ENCODE peak calls at places on chromosomes 6 and 20, in six cellular contexts. I, C, D, J, P and G are unnamed samples.

GRCh38 chr20:10540636-10541493 is 105.8 kb downstream of the SLX4IP start:
- DNase-seq in I (no peak), P (no peak), J (no peak), D (peak), C (no peak), G (peak)

GRCh38 chr6:32086661-32087573 is 22.2 kb downstream of the TNXB start:
- DNase-seq in J (peak), P (no peak), C (peak), D (peak), I (no peak), G (no peak)

GRCh38 chr6:317068-317451 is 24.8 kb downstream of the DUSP22 start:
- DNase-seq in D (no peak), I (no peak), C (no peak), P (no peak), J (no peak), G (no peak)

GRCh38 chr6:132490024-132490423 is 22.9 kb downstream of the STX7 start:
- DNase-seq in I (no peak), P (no peak), D (no peak), C (no peak), J (no peak), G (no peak)

GRCh38 chr20:34943808-34944568 is 11.6 kb downstream of the GSS start:
- DNase-seq in P (no peak), I (no peak), J (no peak), D (no peak), C (no peak), G (no peak)

GRCh38 chr6:37818536-37819176 is 871 bp upstream of the ZFAND3 start:
- DNase-seq in I (peak), P (peak), D (peak), J (no peak), C (peak), G (peak)

GRCh38 chr6:1945235-1945832 is 300.1 kb downstream of the GMDS start:
- DNase-seq in I (no peak), C (no peak), D (no peak), J (no peak), P (no peak), G (no peak)

GRCh38 chr6:156474507-156475120 is 302.6 kb upstream of the ARID1B start:
- DNase-seq in J (no peak), P (no peak), D (no peak), I (no peak), C (no peak), G (no peak)

GRCh38 chr6:28172006-28172405 is 30.3 kb downstream of the ZKSCAN8 start:
- DNase-seq in I (no peak), D (no peak), J (no peak), P (no peak), C (no peak), G (no peak)

GRCh38 chr6:142886431-142887170 is 58.4 kb downstream of the HIVEP2 start:
- DNase-seq in J (peak), P (no peak), C (no peak), I (no peak), D (peak), G (peak)

GRCh38 chr20:31608256-31608980 is 3.3 kb downstream of the ID1 start:
- DNase-seq in J (no peak), D (peak), C (peak), P (peak), I (peak), G (no peak)

GRCh38 chr6:127343753-127344659 is 597 bp upstream of the ECHDC1 start:
- DNase-seq in C (no peak), I (peak), J (no peak), D (peak), P (peak), G (no peak)

GRCh38 chr6:27161946-27162603 is 85.4 kb upstream of the PRSS16 start:
- DNase-seq in P (peak), C (peak), D (peak), I (peak), J (no peak), G (peak)

GRCh38 chr20:58141971-58142842 is 86.2 kb downstream of the ANKRD60 start:
- DNase-seq in D (no peak), J (no peak), C (no peak), P (no peak), I (no peak), G (no peak)

GRCh38 chr6:111503660-111504059 is 20.6 kb upstream of the REV3L start:
- DNase-seq in C (no peak), I (peak), D (peak), P (no peak), J (no peak), G (no peak)

GRCh38 chr20:57480444-57481152 is 44.3 kb downstream of the CTCFL start:
- DNase-seq in P (no peak), J (peak), D (no peak), I (no peak), C (no peak), G (no peak)

GRCh38 chr20:56797023-56797422 is 167.9 kb downstream of the TFAP2C start:
- DNase-seq in P (no peak), C (no peak), D (no peak), I (no peak), J (no peak), G (no peak)

GRCh38 chr6:142421285-142422202 is 119.7 kb downstream of the ADGRG6 start:
- DNase-seq in C (no peak), J (no peak), P (no peak), D (no peak), I (no peak), G (no peak)

GRCh38 chr6:131602913-131603312 is 25.1 kb downstream of the MED23 start:
- DNase-seq in I (no peak), D (no peak), C (no peak), J (no peak), P (no peak), G (no peak)

GRCh38 chr20:2692886-2693285 is 306 bp downstream of the EBF4 start:
- DNase-seq in I (no peak), C (no peak), D (no peak), J (no peak), P (no peak), G (no peak)

GRCh38 chr6:20319520-20320357 is 81.9 kb upstream of the E2F3 start:
- DNase-seq in I (no peak), D (no peak), P (no peak), J (peak), C (no peak), G (peak)

GRCh38 chr6:106913111-106913510 is 61.4 kb downstream of the CD24 start:
- DNase-seq in I (no peak), D (no peak), P (no peak), C (no peak), J (no peak), G (no peak)

GRCh38 chr6:144581807-144582537 is 296.8 kb downstream of the UTRN start:
- DNase-seq in I (peak), D (peak), J (no peak), P (peak), C (no peak), G (peak)

GRCh38 chr6:151502499-151502898 is 8.7 kb downstream of the CCDC170 start:
- DNase-seq in D (no peak), I (no peak), P (no peak), C (no peak), J (no peak), G (no peak)

DNA sequence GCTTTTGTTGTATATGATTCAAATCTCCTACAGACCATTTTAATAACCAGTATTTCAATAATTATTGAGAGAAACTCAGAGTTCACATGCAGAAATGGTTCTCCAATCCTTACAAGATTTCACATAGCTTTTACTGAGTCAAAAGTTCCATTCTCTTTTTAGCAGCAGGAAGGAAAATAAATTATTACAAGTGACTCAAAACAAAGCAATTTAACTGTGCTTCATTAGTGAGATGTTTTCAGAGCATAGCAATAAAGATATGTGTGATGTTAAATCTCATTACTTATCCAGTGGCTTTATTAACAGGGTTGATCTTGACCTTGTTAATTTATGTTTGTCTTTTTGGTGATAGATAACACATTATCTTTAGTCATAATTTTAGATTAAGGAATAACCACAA is 22.0 kb downstream of the KIF13A start:
- DNase-seq in P (no peak), J (no peak), C (no peak), I (no peak), D (no peak), G (no peak)
- TF ChIP-seq POLR2AphosphoS5 in P (no peak), J (no peak), C (no peak), I (no peak), D (no peak), G (no peak)

DNA sequence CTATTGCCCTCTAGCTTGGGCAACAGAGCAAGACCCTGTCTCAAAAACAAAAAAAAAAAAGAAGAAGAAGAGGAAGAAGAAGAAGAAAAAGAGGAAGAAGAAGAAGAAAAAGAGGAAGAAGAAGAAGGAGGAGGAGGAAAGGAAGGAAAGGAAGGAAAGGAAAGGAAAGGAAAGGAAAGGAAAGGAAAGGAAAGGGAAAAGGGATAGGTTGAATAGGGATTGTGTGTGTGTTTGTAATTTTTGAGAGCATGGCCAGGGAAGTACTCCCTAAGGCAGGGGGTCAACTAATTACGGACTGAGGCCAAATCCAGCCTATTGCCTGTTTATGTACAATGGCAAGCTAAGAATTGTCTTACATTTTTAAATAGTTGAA is 43.1 kb upstream of the ZNF217 start:
- DNase-seq in P (no peak), D (no peak), J (no peak), C (no peak), I (no peak), G (no peak)
- H3K27ac ChIP-seq in P (no peak), D (no peak), J (no peak), C (no peak), I (no peak), G (peak)

GRCh38 chr6:161212902-161213301 is 61.0 kb downstream of the AGPAT4 start:
- DNase-seq in C (no peak), D (no peak), I (no peak), J (no peak), P (no peak), G (no peak)
- TF ChIP-seq GABPA in C (no peak), D (no peak), I (no peak), J (no peak), P (no peak), G (no peak)

DNA sequence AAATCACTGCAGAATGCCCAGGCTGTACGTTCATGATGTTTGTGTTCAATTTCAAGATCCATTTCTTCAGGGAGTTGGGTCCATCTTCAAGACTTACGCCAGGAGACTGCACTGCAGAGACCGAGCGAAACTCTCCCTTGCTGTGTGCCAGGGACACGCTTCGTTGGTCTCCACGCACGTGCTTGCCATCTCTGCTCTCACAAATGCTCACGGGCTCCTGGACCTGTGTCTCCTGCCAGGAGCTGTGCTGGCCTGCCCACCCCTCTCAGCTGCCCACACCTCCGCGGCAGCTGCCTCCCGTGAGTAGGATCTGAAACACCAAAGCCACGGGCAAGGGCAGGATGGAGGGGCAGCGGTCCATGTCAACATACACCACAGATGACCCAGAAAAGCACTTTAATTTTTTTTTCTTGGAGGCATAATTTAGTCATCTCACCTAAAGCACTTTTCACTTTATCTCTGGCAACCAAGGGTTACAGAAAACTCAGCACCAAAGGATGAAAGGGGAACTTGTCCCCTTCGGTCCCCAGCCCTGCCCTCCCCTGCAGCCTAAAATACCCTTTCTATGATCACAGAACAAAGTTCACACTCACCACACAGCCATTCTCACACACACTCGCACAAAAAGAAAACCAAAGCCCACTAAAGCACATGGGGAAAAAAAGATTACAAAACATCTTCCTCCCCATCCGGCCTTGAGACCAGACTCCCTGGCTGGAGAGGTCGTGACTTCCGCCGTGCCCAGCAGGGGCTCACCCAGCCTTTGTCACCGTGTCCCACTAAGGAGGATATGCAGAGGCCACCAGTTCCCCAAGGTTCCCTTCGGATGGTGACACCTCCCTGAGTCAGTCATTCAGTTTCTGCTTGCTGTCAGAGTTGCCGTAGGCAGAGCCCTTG is 137.9 kb downstream of the AGPAT4 start:
- DNase-seq in I (no peak), C (no peak), P (no peak), J (peak), D (peak), G (no peak)
- TF ChIP-seq POLR2AphosphoS5 in I (no peak), C (no peak), P (no peak), J (no peak), D (no peak), G (peak)

DNA sequence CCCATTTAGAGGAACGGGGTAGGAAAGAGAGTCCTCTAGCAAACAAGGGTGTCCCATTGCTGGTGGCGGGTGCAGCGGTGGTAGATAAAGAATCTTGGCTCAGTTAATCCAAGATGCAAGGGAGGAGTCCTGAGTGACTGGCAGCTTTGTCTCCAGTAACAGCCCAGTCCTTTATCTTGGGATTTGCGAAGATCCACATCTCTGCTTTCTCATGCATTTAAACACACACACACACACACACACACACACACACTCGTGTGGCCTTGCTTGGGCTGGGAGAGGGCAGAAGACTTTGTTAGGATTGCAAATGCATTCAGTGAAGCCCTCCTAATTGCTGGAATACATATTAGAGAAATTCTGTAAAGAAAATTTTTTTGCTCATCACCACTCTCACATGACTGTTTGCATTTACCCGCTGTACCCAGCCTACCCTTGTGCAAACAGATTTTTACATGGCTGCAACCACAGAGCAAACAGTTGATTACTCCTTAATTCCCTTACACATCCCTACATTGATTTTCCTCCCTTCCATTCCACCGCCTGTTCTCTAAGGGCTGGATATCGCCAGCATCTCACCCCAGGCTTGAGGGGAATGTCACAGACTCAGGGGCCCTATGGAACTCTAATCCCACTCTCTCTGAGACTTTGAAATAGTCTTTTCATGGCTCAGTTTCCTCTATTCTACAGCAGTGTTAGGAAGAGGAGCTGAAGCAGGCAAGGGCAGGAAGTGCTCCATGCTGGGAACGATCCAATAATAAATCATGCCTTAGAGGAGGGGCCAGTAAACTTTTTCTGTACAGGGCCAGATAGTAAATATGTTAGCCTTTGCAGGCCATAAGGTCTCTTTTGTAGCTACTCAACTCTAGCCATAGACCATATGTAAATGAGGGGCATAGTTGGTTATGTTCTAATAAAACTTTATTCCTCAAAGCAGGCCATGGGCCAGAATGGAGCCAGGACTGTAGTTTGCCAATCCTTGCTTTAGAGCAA is 3.5 kb downstream of the C6orf132 start:
- DNase-seq in D (peak), I (no peak), C (no peak), J (no peak), P (no peak), G (no peak)
- H3K27ac ChIP-seq in D (no peak), I (peak), C (no peak), J (no peak), P (peak), G (no peak)

DNA sequence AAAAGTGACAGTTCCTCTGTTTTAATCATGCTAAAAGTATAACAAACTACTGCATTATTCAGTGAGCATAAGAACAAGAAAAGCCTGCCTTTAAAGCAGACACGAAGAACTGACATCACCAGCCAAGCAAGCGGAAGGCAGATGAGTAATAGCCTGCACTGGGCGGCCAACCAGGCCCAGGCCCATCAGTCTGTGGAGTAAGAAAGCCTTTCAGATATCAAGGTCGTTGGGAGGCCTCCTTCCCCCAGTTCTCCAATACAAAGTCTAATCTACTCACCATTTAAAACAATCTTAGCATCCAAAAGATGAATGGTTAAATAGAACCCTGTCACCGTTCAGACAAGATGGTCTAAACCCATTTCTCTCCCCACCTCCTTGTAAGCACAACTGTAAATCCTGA is 68.2 kb downstream of the ZHX3 start:
- DNase-seq in J (no peak), C (no peak), D (no peak), I (no peak), P (no peak), G (no peak)
- TF ChIP-seq GABPA in J (no peak), C (no peak), D (no peak), I (no peak), P (no peak), G (no peak)

GRCh38 chr6:88266126-88266525 is 100.0 kb upstream of the CNR1 start:
- DNase-seq in P (no peak), D (no peak), C (no peak), J (no peak), I (no peak), G (no peak)
- TF ChIP-seq POLR2AphosphoS5 in P (no peak), D (no peak), C (no peak), J (no peak), I (no peak), G (no peak)

GRCh38 chr20:45917790-45918141 is 5.8 kb upstream of the PLTP start:
- DNase-seq in C (no peak), D (no peak), J (no peak), P (no peak), I (no peak), G (no peak)
- H3K27ac ChIP-seq in C (no peak), D (no peak), J (no peak), P (no peak), I (no peak), G (no peak)

DNA sequence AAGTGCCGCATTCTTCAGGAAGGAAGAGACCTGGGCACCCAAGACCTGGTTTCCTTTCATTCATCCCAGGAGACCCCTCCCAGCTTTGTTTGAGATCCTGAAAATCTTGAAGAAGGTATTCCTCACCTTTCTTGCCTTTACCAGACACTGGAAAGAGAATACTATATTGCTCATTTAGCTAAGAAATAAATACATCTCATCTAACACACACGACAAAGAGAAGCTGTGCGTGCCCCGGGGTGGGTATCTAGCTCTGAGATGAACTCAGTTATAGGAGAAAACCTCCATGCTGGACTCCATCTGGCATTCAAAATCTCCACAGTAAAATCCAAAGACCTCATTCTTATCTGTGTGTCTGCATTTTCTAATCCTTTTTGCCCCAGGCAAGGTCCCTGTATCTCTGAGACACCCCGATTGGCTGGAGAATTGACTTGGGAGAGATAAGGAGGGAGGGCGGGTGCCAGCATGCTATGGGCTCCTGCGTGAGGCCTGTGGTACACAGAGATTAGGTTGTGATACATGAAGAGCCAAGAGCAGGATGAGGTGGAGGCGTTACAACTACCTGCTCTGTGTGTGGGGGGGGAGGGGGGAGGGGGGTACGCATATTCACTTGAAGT is 4.8 kb downstream of the MUC21 start:
- DNase-seq in D (no peak), J (no peak), C (no peak), I (peak), P (peak), G (no peak)
- TF ChIP-seq GABPA in D (no peak), J (no peak), C (no peak), I (no peak), P (no peak), G (no peak)

GRCh38 chr6:36633915-36634314 is 39.8 kb downstream of the SRSF3 start:
- DNase-seq in D (peak), C (no peak), P (no peak), I (peak), J (no peak), G (no peak)

GRCh38 chr6:36638579-36638978 is 39.9 kb upstream of the CDKN1A start:
- DNase-seq in J (no peak), P (no peak), C (no peak), I (no peak), D (no peak), G (no peak)

GRCh38 chr6:36634317-36634716 is 40.2 kb downstream of the SRSF3 start:
- DNase-seq in I (no peak), D (no peak), J (no peak), P (no peak), C (no peak), G (no peak)

GRCh38 chr6:36636687-36637418 is 41.7 kb upstream of the CDKN1A start:
- DNase-seq in J (no peak), P (no peak), D (no peak), I (no peak), C (no peak), G (no peak)

DNA sequence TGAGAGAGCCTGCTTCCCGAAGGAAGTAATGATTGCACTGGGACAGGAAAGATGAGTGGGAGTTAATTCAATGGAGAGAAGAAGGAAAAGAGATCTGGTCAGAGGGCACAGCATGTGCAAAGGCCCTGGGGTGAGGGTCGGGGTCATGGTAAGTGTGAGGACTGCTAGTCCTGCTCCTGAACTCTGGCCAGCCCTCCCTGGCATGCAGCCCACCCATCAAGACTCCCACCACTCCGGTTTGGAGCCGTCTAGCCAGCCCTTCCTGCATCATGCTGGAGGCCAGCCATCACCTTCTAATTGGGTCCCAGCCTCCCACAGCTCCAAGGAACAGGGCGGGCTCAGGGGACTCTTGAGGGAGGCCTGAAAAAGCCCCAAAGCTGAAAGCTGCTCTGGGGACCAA is 42.1 kb downstream of the SRSF3 start:
- DNase-seq in P (no peak), C (no peak), I (no peak), D (no peak), J (no peak), G (no peak)
- TF ChIP-seq POLR2AphosphoS5 in P (no peak), C (no peak), I (no peak), D (no peak), J (no peak), G (no peak)